ENCODE peak calls at places on chromosomes 7 and 10, in ten cellular contexts. One of them, this sample, is unnamed.

GRCh38 chr7:4204530-4205165 is 477.4 kb upstream of the FOXK1 start:
- DNase-seq in kidney epithelial cell: no peak
- DNase-seq in H9: peak; percentile 86
- DNase-seq in HFFc6: no peak
- DNase-seq in psoas muscle: no peak
- DNase-seq in AG04450: no peak
- DNase-seq in endothelial cell: no peak
- DNase-seq in keratinocyte: no peak
- DNase-seq in GM23338: peak; percentile 81
- DNase-seq in kidney: peak; percentile 74
- DNase-seq in this sample: no peak

GRCh38 chr10:85597006-85597405 is 769.6 kb downstream of the GRID1 start:
- DNase-seq in kidney epithelial cell: no peak
- DNase-seq in H9: no peak
- DNase-seq in HFFc6: no peak
- DNase-seq in psoas muscle: no peak
- DNase-seq in AG04450: no peak
- DNase-seq in endothelial cell: no peak
- DNase-seq in keratinocyte: no peak
- DNase-seq in GM23338: no peak
- DNase-seq in kidney: no peak
- DNase-seq in this sample: no peak

GRCh38 chr7:91940171-91940570 is 491 bp upstream of the AKAP9 start:
- DNase-seq in kidney epithelial cell: no peak
- DNase-seq in H9: peak; percentile 41
- DNase-seq in HFFc6: no peak
- DNase-seq in psoas muscle: peak; percentile 18
- DNase-seq in AG04450: no peak
- DNase-seq in endothelial cell: peak; percentile 22
- DNase-seq in keratinocyte: no peak
- DNase-seq in GM23338: peak; percentile 70
- DNase-seq in kidney: no peak
- DNase-seq in this sample: peak; percentile 29

GRCh38 chr10:91813251-91813650 is 15.0 kb downstream of the TNKS2 start:
- DNase-seq in kidney epithelial cell: no peak
- DNase-seq in H9: no peak
- DNase-seq in HFFc6: no peak
- DNase-seq in psoas muscle: no peak
- DNase-seq in AG04450: no peak
- DNase-seq in endothelial cell: no peak
- DNase-seq in keratinocyte: no peak
- DNase-seq in GM23338: no peak
- DNase-seq in kidney: no peak
- DNase-seq in this sample: no peak

GRCh38 chr7:47188653-47189315 is 393.1 kb downstream of the TNS3 start:
- DNase-seq in kidney epithelial cell: no peak
- DNase-seq in H9: no peak
- DNase-seq in HFFc6: no peak
- DNase-seq in psoas muscle: no peak
- DNase-seq in AG04450: no peak
- DNase-seq in endothelial cell: no peak
- DNase-seq in keratinocyte: no peak
- DNase-seq in GM23338: no peak
- DNase-seq in kidney: no peak
- DNase-seq in this sample: no peak

GRCh38 chr10:46223626-46224413 is 63.0 kb upstream of the ANTXRL start:
- DNase-seq in kidney epithelial cell: no peak
- DNase-seq in H9: no peak
- DNase-seq in HFFc6: no peak
- DNase-seq in psoas muscle: no peak
- DNase-seq in AG04450: no peak
- DNase-seq in endothelial cell: no peak
- DNase-seq in keratinocyte: no peak
- DNase-seq in GM23338: no peak
- DNase-seq in kidney: peak; percentile 49
- DNase-seq in this sample: no peak

GRCh38 chr7:18445916-18446520 is 49.5 kb upstream of the HDAC9 start:
- DNase-seq in kidney epithelial cell: no peak
- DNase-seq in H9: no peak
- DNase-seq in HFFc6: no peak
- DNase-seq in psoas muscle: no peak
- DNase-seq in AG04450: no peak
- DNase-seq in endothelial cell: no peak
- DNase-seq in keratinocyte: no peak
- DNase-seq in GM23338: no peak
- DNase-seq in kidney: no peak
- DNase-seq in this sample: no peak

GRCh38 chr7:150383710-150384397 is 4.7 kb downstream of the ZNF775 start:
- DNase-seq in kidney epithelial cell: no peak
- DNase-seq in H9: peak; percentile 99
- DNase-seq in HFFc6: no peak
- DNase-seq in psoas muscle: no peak
- DNase-seq in AG04450: no peak
- DNase-seq in endothelial cell: peak; percentile 54
- DNase-seq in keratinocyte: no peak
- DNase-seq in GM23338: peak; percentile 97
- DNase-seq in kidney: peak; percentile 65
- DNase-seq in this sample: peak; percentile 73

GRCh38 chr10:21530616-21531015 is 3.4 kb upstream of the MLLT10 start:
- DNase-seq in kidney epithelial cell: no peak
- DNase-seq in H9: no peak
- DNase-seq in HFFc6: no peak
- DNase-seq in psoas muscle: no peak
- DNase-seq in AG04450: no peak
- DNase-seq in endothelial cell: no peak
- DNase-seq in keratinocyte: no peak
- DNase-seq in GM23338: no peak
- DNase-seq in kidney: no peak
- DNase-seq in this sample: no peak

GRCh38 chr10:84026821-84027257 is 112.5 kb upstream of the GHITM start:
- DNase-seq in kidney epithelial cell: no peak
- DNase-seq in H9: peak; percentile 45
- DNase-seq in HFFc6: no peak
- DNase-seq in psoas muscle: no peak
- DNase-seq in AG04450: no peak
- DNase-seq in endothelial cell: peak; percentile 55
- DNase-seq in keratinocyte: no peak
- DNase-seq in GM23338: peak; percentile 73
- DNase-seq in kidney: no peak
- DNase-seq in this sample: peak; percentile 45

GRCh38 chr10:58661336-58661735 is 148.7 kb downstream of the BICC1 start:
- DNase-seq in kidney epithelial cell: no peak
- DNase-seq in H9: no peak
- DNase-seq in HFFc6: peak; percentile 64
- DNase-seq in psoas muscle: no peak
- DNase-seq in AG04450: no peak
- DNase-seq in endothelial cell: no peak
- DNase-seq in keratinocyte: no peak
- DNase-seq in GM23338: no peak
- DNase-seq in kidney: no peak
- DNase-seq in this sample: no peak

GRCh38 chr7:126727930-126728331 is 524.8 kb downstream of the GRM8 start:
- DNase-seq in kidney epithelial cell: peak; percentile 5
- DNase-seq in H9: no peak
- DNase-seq in HFFc6: no peak
- DNase-seq in psoas muscle: no peak
- DNase-seq in AG04450: no peak
- DNase-seq in endothelial cell: no peak
- DNase-seq in keratinocyte: peak; percentile 35
- DNase-seq in GM23338: no peak
- DNase-seq in kidney: no peak
- DNase-seq in this sample: no peak

GRCh38 chr10:95429639-95430038 is 131.5 kb downstream of the SORBS1 start:
- DNase-seq in kidney epithelial cell: no peak
- DNase-seq in H9: no peak
- DNase-seq in HFFc6: no peak
- DNase-seq in psoas muscle: no peak
- DNase-seq in AG04450: no peak
- DNase-seq in endothelial cell: no peak
- DNase-seq in keratinocyte: peak; percentile 95
- DNase-seq in GM23338: no peak
- DNase-seq in kidney: no peak
- DNase-seq in this sample: no peak
- TF ChIP-seq CTCF in kidney epithelial cell: no peak
- TF ChIP-seq CTCF in H9: no peak
- TF ChIP-seq CTCF in HFFc6: no peak
- TF ChIP-seq CTCF in psoas muscle: no peak
- TF ChIP-seq CTCF in AG04450: no peak
- TF ChIP-seq CTCF in endothelial cell: no peak
- TF ChIP-seq CTCF in keratinocyte: no peak
- TF ChIP-seq CTCF in GM23338: no peak
- TF ChIP-seq CTCF in kidney: no peak
- TF ChIP-seq CTCF in this sample: no peak

GRCh38 chr10:117752103-117752502 is 209.6 kb downstream of the EMX2 start:
- DNase-seq in kidney epithelial cell: no peak
- DNase-seq in H9: no peak
- DNase-seq in HFFc6: no peak
- DNase-seq in psoas muscle: no peak
- DNase-seq in AG04450: no peak
- DNase-seq in endothelial cell: no peak
- DNase-seq in keratinocyte: no peak
- DNase-seq in GM23338: no peak
- DNase-seq in kidney: no peak
- DNase-seq in this sample: no peak

GRCh38 chr10:117751259-117751658 is 208.7 kb downstream of the EMX2 start:
- DNase-seq in kidney epithelial cell: no peak
- DNase-seq in H9: no peak
- DNase-seq in HFFc6: no peak
- DNase-seq in psoas muscle: no peak
- DNase-seq in AG04450: no peak
- DNase-seq in endothelial cell: no peak
- DNase-seq in keratinocyte: no peak
- DNase-seq in GM23338: no peak
- DNase-seq in kidney: no peak
- DNase-seq in this sample: no peak

GRCh38 chr10:117746541-117747195 is 204.1 kb downstream of the EMX2 start:
- DNase-seq in kidney epithelial cell: no peak
- DNase-seq in H9: no peak
- DNase-seq in HFFc6: no peak
- DNase-seq in psoas muscle: no peak
- DNase-seq in AG04450: no peak
- DNase-seq in endothelial cell: no peak
- DNase-seq in keratinocyte: no peak
- DNase-seq in GM23338: no peak
- DNase-seq in kidney: no peak
- DNase-seq in this sample: no peak

GRCh38 chr10:117747636-117748035 is 205.1 kb downstream of the EMX2 start:
- DNase-seq in kidney epithelial cell: no peak
- DNase-seq in H9: no peak
- DNase-seq in HFFc6: no peak
- DNase-seq in psoas muscle: no peak
- DNase-seq in AG04450: no peak
- DNase-seq in endothelial cell: no peak
- DNase-seq in keratinocyte: no peak
- DNase-seq in GM23338: no peak
- DNase-seq in kidney: no peak
- DNase-seq in this sample: no peak

DNA sequence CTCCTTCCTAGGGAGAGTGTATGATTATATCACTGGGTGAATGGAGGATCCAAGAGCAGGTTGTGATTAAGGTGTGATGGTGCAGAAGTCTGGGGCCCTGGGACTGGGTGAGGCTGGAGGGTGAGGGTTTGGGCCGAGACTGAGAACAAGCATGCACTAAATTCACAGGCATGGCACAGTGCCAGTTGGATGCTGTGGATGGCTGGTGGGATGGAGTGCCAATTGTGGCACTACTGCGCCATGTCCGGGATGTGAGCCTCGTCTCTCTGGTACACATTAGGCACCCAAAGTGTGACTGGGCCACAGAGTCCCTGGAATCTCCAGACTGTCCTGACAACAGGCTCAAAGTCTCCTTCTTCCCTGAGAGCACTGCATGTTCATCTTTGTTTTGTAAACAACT is 208.1 kb downstream of the EMX2 start:
- DNase-seq in kidney epithelial cell: no peak
- DNase-seq in H9: no peak
- DNase-seq in HFFc6: no peak
- DNase-seq in psoas muscle: no peak
- DNase-seq in AG04450: no peak
- DNase-seq in endothelial cell: no peak
- DNase-seq in keratinocyte: no peak
- DNase-seq in GM23338: no peak
- DNase-seq in kidney: no peak
- DNase-seq in this sample: no peak
- TF ChIP-seq CTCF in kidney epithelial cell: no peak
- TF ChIP-seq CTCF in H9: no peak
- TF ChIP-seq CTCF in HFFc6: no peak
- TF ChIP-seq CTCF in psoas muscle: no peak
- TF ChIP-seq CTCF in AG04450: no peak
- TF ChIP-seq CTCF in endothelial cell: no peak
- TF ChIP-seq CTCF in keratinocyte: no peak
- TF ChIP-seq CTCF in GM23338: no peak
- TF ChIP-seq CTCF in kidney: no peak
- TF ChIP-seq CTCF in this sample: no peak

GRCh38 chr7:69062020-69062760 is 536.1 kb upstream of the AUTS2 start:
- DNase-seq in kidney epithelial cell: no peak
- DNase-seq in H9: no peak
- DNase-seq in HFFc6: no peak
- DNase-seq in psoas muscle: no peak
- DNase-seq in AG04450: peak; percentile 6
- DNase-seq in endothelial cell: no peak
- DNase-seq in keratinocyte: peak; percentile 5
- DNase-seq in GM23338: no peak
- DNase-seq in kidney: no peak
- DNase-seq in this sample: no peak

GRCh38 chr7:69070476-69070875 is 527.8 kb upstream of the AUTS2 start:
- DNase-seq in kidney epithelial cell: no peak
- DNase-seq in H9: no peak
- DNase-seq in HFFc6: no peak
- DNase-seq in psoas muscle: no peak
- DNase-seq in AG04450: no peak
- DNase-seq in endothelial cell: no peak
- DNase-seq in keratinocyte: no peak
- DNase-seq in GM23338: no peak
- DNase-seq in kidney: no peak
- DNase-seq in this sample: no peak

DNA sequence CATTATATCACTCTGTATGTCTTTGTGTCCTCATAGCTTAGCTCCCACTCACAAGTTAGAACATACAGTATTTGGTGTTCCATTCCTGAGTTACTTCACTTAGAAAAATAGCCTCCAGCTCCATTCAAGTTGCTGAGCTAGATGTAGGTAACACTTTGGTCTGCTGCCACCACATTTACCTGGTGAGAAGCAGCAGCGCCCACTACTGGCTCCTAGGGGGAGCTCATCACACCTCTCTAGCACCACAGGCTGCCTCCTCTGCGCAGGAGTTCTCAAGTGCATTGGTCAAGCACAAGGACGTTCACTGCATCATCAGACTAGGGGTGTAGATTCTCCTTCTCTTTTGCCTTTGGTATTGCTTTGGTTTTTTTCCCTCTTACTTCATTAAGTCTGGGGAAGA is 530.9 kb upstream of the AUTS2 start:
- DNase-seq in kidney epithelial cell: no peak
- DNase-seq in H9: peak; percentile 78
- DNase-seq in HFFc6: no peak
- DNase-seq in psoas muscle: no peak
- DNase-seq in AG04450: no peak
- DNase-seq in endothelial cell: no peak
- DNase-seq in keratinocyte: peak; percentile 2
- DNase-seq in GM23338: peak; percentile 72
- DNase-seq in kidney: no peak
- DNase-seq in this sample: peak; percentile 21
- TF ChIP-seq CTCF in kidney epithelial cell: peak; percentile 42
- TF ChIP-seq CTCF in H9: peak; percentile 86
- TF ChIP-seq CTCF in HFFc6: peak; percentile 22
- TF ChIP-seq CTCF in psoas muscle: no peak
- TF ChIP-seq CTCF in AG04450: no peak
- TF ChIP-seq CTCF in endothelial cell: no peak
- TF ChIP-seq CTCF in keratinocyte: peak; percentile 81
- TF ChIP-seq CTCF in GM23338: peak; percentile 65
- TF ChIP-seq CTCF in kidney: peak; percentile 45
- TF ChIP-seq CTCF in this sample: peak; percentile 39

GRCh38 chr10:53209941-53210611 is 437.5 kb upstream of the MBL2 start:
- DNase-seq in kidney epithelial cell: no peak
- DNase-seq in H9: peak; percentile 38
- DNase-seq in HFFc6: no peak
- DNase-seq in psoas muscle: no peak
- DNase-seq in AG04450: no peak
- DNase-seq in endothelial cell: no peak
- DNase-seq in keratinocyte: no peak
- DNase-seq in GM23338: peak; percentile 75
- DNase-seq in kidney: no peak
- DNase-seq in this sample: no peak
- TF ChIP-seq CTCF in kidney epithelial cell: peak; percentile 42
- TF ChIP-seq CTCF in H9: peak; percentile 85
- TF ChIP-seq CTCF in HFFc6: no peak
- TF ChIP-seq CTCF in psoas muscle: peak; percentile 5
- TF ChIP-seq CTCF in AG04450: peak; percentile 15
- TF ChIP-seq CTCF in endothelial cell: no peak
- TF ChIP-seq CTCF in keratinocyte: peak; percentile 38
- TF ChIP-seq CTCF in GM23338: peak; percentile 92
- TF ChIP-seq CTCF in kidney: peak; percentile 8
- TF ChIP-seq CTCF in this sample: peak; percentile 56